ENCODE peak calls at places on chromosome 10, in five cellular contexts. One of them, this sample, is unnamed.

GRCh38 chr10:100889546-100889945 is 23.2 kb upstream of the SLF2 start:
- DNase-seq in type B pancreatic cell: peak; percentile 44
- DNase-seq in pons: no peak
- DNase-seq in fibroblast of mammary gland: no peak
- DNase-seq in AG09309: no peak
- DNase-seq in this sample: no peak

GRCh38 chr10:86929445-86929844 is 28.0 kb downstream of the MMRN2 start:
- DNase-seq in pons: no peak
- DNase-seq in type B pancreatic cell: no peak
- DNase-seq in fibroblast of mammary gland: no peak
- DNase-seq in AG09309: no peak
- DNase-seq in this sample: no peak

GRCh38 chr10:126902157-126902556 is 3.1 kb upstream of the DOCK1 start:
- DNase-seq in AG09309: peak; percentile 38
- DNase-seq in pons: no peak
- DNase-seq in type B pancreatic cell: no peak
- DNase-seq in fibroblast of mammary gland: peak; percentile 80
- DNase-seq in this sample: peak; percentile 77

GRCh38 chr10:100104300-100104699 is 22.6 kb upstream of the CPN1 start:
- DNase-seq in pons: no peak
- DNase-seq in fibroblast of mammary gland: no peak
- DNase-seq in type B pancreatic cell: no peak
- DNase-seq in AG09309: no peak
- DNase-seq in this sample: no peak

GRCh38 chr10:62433181-62433692 is 59.1 kb downstream of the ZNF365 start:
- DNase-seq in pons: peak; percentile 5
- DNase-seq in AG09309: peak; percentile 95
- DNase-seq in fibroblast of mammary gland: peak; percentile 99
- DNase-seq in type B pancreatic cell: no peak
- DNase-seq in this sample: peak; percentile 84

GRCh38 chr10:124385627-124386185 is 33.0 kb downstream of the OAT start:
- DNase-seq in type B pancreatic cell: no peak
- DNase-seq in fibroblast of mammary gland: no peak
- DNase-seq in AG09309: no peak
- DNase-seq in pons: no peak
- DNase-seq in this sample: no peak

GRCh38 chr10:125441151-125441550 is 241.8 kb downstream of the TEX36 start:
- DNase-seq in type B pancreatic cell: no peak
- DNase-seq in pons: no peak
- DNase-seq in fibroblast of mammary gland: peak; percentile 64
- DNase-seq in AG09309: no peak
- DNase-seq in this sample: no peak

GRCh38 chr10:53898532-53898931 is 902.5 kb downstream of the PCDH15 start:
- DNase-seq in type B pancreatic cell: no peak
- DNase-seq in pons: no peak
- DNase-seq in AG09309: no peak
- DNase-seq in fibroblast of mammary gland: no peak
- DNase-seq in this sample: no peak

GRCh38 chr10:114550756-114551290 is 107.3 kb downstream of the ABLIM1 start:
- DNase-seq in fibroblast of mammary gland: peak; percentile 46
- DNase-seq in pons: peak; percentile 48
- DNase-seq in type B pancreatic cell: no peak
- DNase-seq in AG09309: peak; percentile 4
- DNase-seq in this sample: peak; percentile 49

GRCh38 chr10:80444646-80445319 is 9.3 kb upstream of the TSPAN14 start:
- DNase-seq in type B pancreatic cell: no peak
- DNase-seq in AG09309: peak; percentile 60
- DNase-seq in fibroblast of mammary gland: peak; percentile 72
- DNase-seq in pons: peak; percentile 87
- DNase-seq in this sample: peak; percentile 86

GRCh38 chr10:74977913-74978847 is 133.3 kb upstream of the SAMD8 start:
- DNase-seq in type B pancreatic cell: no peak
- DNase-seq in AG09309: no peak
- DNase-seq in fibroblast of mammary gland: no peak
- DNase-seq in pons: no peak
- DNase-seq in this sample: no peak

GRCh38 chr10:88065384-88066049 is 202.1 kb downstream of the PTEN start:
- DNase-seq in AG09309: no peak
- DNase-seq in pons: peak; percentile 41
- DNase-seq in fibroblast of mammary gland: no peak
- DNase-seq in type B pancreatic cell: no peak
- DNase-seq in this sample: no peak

GRCh38 chr10:110209926-110210662 is 2.7 kb downstream of the MXI1 start:
- DNase-seq in fibroblast of mammary gland: peak; percentile 14
- DNase-seq in AG09309: no peak
- DNase-seq in type B pancreatic cell: no peak
- DNase-seq in pons: no peak
- DNase-seq in this sample: peak; percentile 71

GRCh38 chr10:87092356-87092860 is 2.2 kb downstream of the GLUD1 start:
- DNase-seq in fibroblast of mammary gland: peak; percentile 59
- DNase-seq in type B pancreatic cell: no peak
- DNase-seq in pons: peak; percentile 40
- DNase-seq in AG09309: no peak
- DNase-seq in this sample: no peak

GRCh38 chr10:25522946-25523608 is 348.3 kb downstream of the GPR158 start:
- DNase-seq in pons: peak; percentile 31
- DNase-seq in fibroblast of mammary gland: no peak
- DNase-seq in AG09309: no peak
- DNase-seq in type B pancreatic cell: no peak
- DNase-seq in this sample: no peak

This sample was measured in GM03348.